ENCODE peak calls at places on chromosomes 1 and 21, in seven cellular contexts. X is HCT116; U is CD4-positive, CD25-positive, alpha-beta regulatory T cell; G is IMR-90; L is stomach; C is tibial nerve; Z is endodermal cell. Q is an unnamed sample. For H3K27me3, the result is how much of the 10 kb centered on the place peaks cover.

GRCh38 chr21:45366931-45367401 is 38.0 kb upstream of the COL18A1 start:
- DNase-seq in X (no peak), U (no peak), G (peak), L (peak), C (no peak), Z (peak), Q (peak)

GRCh38 chr1:177772621-177773020 is 197.2 kb downstream of the SEC16B start:
- DNase-seq in X (no peak), U (no peak), G (peak), L (no peak), C (no peak), Z (no peak), Q (no peak)

GRCh38 chr1:201874672-201875071 is 14.0 kb upstream of the SHISA4 start:
- DNase-seq in X (no peak), U (no peak), G (no peak), L (no peak), C (no peak), Z (no peak), Q (no peak)

GRCh38 chr21:43267391-43268085 is 98.7 kb downstream of the CRYAA start:
- DNase-seq in X (no peak), U (no peak), G (no peak), L (no peak), C (no peak), Z (no peak), Q (no peak)

GRCh38 chr1:19384113-19384512 is 72.0 kb downstream of the SLC66A1 start:
- DNase-seq in X (no peak), U (no peak), G (peak), L (no peak), C (no peak), Z (no peak), Q (peak)

GRCh38 chr1:190579517-190580193 is 102.0 kb upstream of the BRINP3 start:
- DNase-seq in X (no peak), U (no peak), G (no peak), L (no peak), C (no peak), Z (no peak), Q (no peak)

GRCh38 chr1:114353233-114353632 is 157.8 kb downstream of the TRIM33 start:
- DNase-seq in X (no peak), U (no peak), G (peak), L (peak), C (peak), Z (peak), Q (peak)

GRCh38 chr1:147843486-147843885 is 59.1 kb upstream of the GJA8 start:
- DNase-seq in X (no peak), U (no peak), G (no peak), L (no peak), C (no peak), Z (no peak), Q (no peak)

GRCh38 chr1:91701494-91701869 is 184.5 kb downstream of the TGFBR3 start:
- DNase-seq in X (no peak), U (no peak), G (no peak), L (no peak), C (no peak), Z (no peak), Q (no peak)

GRCh38 chr1:66576645-66577044 is 42.7 kb downstream of the SGIP1 start:
- DNase-seq in X (no peak), U (no peak), G (peak), L (no peak), C (no peak), Z (no peak), Q (peak)

GRCh38 chr1:149942207-149942606 is 5.5 kb upstream of the MTMR11 start:
- DNase-seq in X (no peak), U (no peak), G (peak), L (no peak), C (no peak), Z (peak), Q (no peak)

GRCh38 chr1:56139786-56140185 is 439.6 kb downstream of the PLPP3 start:
- DNase-seq in X (no peak), U (no peak), G (no peak), L (no peak), C (no peak), Z (no peak), Q (no peak)

GRCh38 chr1:228842094-228842775 is 107.0 kb downstream of the RHOU start:
- DNase-seq in X (peak), U (no peak), G (peak), L (no peak), C (no peak), Z (peak), Q (peak)

GRCh38 chr1:151990856-151991198 is 2.8 kb downstream of the S100A10 start:
- DNase-seq in X (no peak), U (no peak), G (peak), L (peak), C (peak), Z (no peak), Q (peak)

GRCh38 chr1:110292327-110292741 is 46.8 kb upstream of the RBM15 start:
- DNase-seq in X (no peak), U (no peak), G (peak), L (no peak), C (no peak), Z (no peak), Q (no peak)

GRCh38 chr1:116772648-116773045 is 18.4 kb downstream of the CD2 start:
- DNase-seq in X (no peak), U (no peak), G (no peak), L (no peak), C (no peak), Z (no peak), Q (no peak)

GRCh38 chr21:34743831-34744230 is 75.0 kb downstream of the CLIC6 start:
- DNase-seq in X (peak), U (no peak), G (peak), L (peak), C (peak), Z (no peak), Q (peak)

GRCh38 chr1:208527197-208527596 is 283.0 kb upstream of the PLXNA2 start:
- DNase-seq in X (no peak), U (no peak), G (no peak), L (no peak), C (no peak), Z (peak), Q (no peak)

GRCh38 chr1:30809514-30810263 is 52.1 kb upstream of the LAPTM5 start:
- DNase-seq in X (no peak), U (no peak), G (peak), L (no peak), C (no peak), Z (peak), Q (peak)

GRCh38 chr1:64856564-64856963 is 109.8 kb downstream of the JAK1 start:
- DNase-seq in X (no peak), U (no peak), G (peak), L (no peak), C (no peak), Z (no peak), Q (peak)

GRCh38 chr21:39176312-39176711 is 6.9 kb downstream of the PSMG1 start:
- DNase-seq in X (no peak), U (no peak), G (peak), L (no peak), C (no peak), Z (no peak), Q (no peak)

GRCh38 chr1:20339811-20340457 is 49.3 kb downstream of the VWA5B1 start:
- DNase-seq in X (no peak), U (no peak), G (no peak), L (no peak), C (no peak), Z (peak), Q (no peak)

GRCh38 chr1:202628646-202629215 is 81.5 kb downstream of the SYT2 start:
- DNase-seq in X (no peak), U (no peak), G (no peak), L (no peak), C (no peak), Z (no peak), Q (no peak)

GRCh38 chr1:150009604-150010387 is 730 bp downstream of the OTUD7B start:
- DNase-seq in X (no peak), U (peak), G (peak), L (peak), C (peak), Z (peak), Q (peak)

GRCh38 chr1:18109756-18110597 is 2.4 kb downstream of the IGSF21 start:
- DNase-seq in X (no peak), U (no peak), G (no peak), L (peak), C (peak), Z (peak), Q (no peak)

GRCh38 chr1:10521537-10522157 is 46.9 kb downstream of the PEX14 start:
- DNase-seq in X (no peak), U (no peak), G (no peak), L (no peak), C (no peak), Z (no peak), Q (no peak)

GRCh38 chr1:20981903-20982695 is 194.6 kb downstream of the EIF4G3 start:
- DNase-seq in X (no peak), U (no peak), G (peak), L (no peak), C (no peak), Z (no peak), Q (peak)

GRCh38 chr1:26006710-26007109 is 8.8 kb upstream of the PAFAH2 start:
- DNase-seq in X (no peak), U (no peak), G (no peak), L (no peak), C (no peak), Z (no peak), Q (no peak)

GRCh38 chr1:248752119-248752931 is 3.2 kb downstream of the LYPD8 start:
- DNase-seq in X (no peak), U (no peak), G (no peak), L (no peak), C (no peak), Z (no peak), Q (no peak)

GRCh38 chr1:231665046-231665445 is 38.5 kb downstream of the DISC1 start:
- DNase-seq in X (no peak), U (no peak), G (no peak), L (no peak), C (no peak), Z (no peak), Q (no peak)

GRCh38 chr21:14259669-14260458 is 43.9 kb downstream of the RBM11 start:
- DNase-seq in X (peak), U (peak), G (peak), L (no peak), C (no peak), Z (no peak), Q (no peak)

GRCh38 chr1:57860931-57861600 is 437.2 kb upstream of the DAB1 start:
- DNase-seq in X (no peak), U (no peak), G (no peak), L (no peak), C (no peak), Z (no peak), Q (no peak)

GRCh38 chr1:180026556-180026955 is 71.9 kb downstream of the CEP350 start:
- DNase-seq in X (no peak), U (no peak), G (peak), L (no peak), C (no peak), Z (no peak), Q (no peak)

GRCh38 chr1:89724369-89725015 is 91.6 kb downstream of the LRRC8C start:
- DNase-seq in X (no peak), U (no peak), G (peak), L (no peak), C (no peak), Z (no peak), Q (no peak)

GRCh38 chr1:214573386-214574358 is 22.3 kb upstream of the PTPN14 start:
- DNase-seq in X (no peak), U (no peak), G (no peak), L (no peak), C (no peak), Z (peak), Q (no peak)

GRCh38 chr1:112672842-112673241 is 1.6 kb upstream of the MOV10 start:
- DNase-seq in X (no peak), U (no peak), G (no peak), L (no peak), C (no peak), Z (no peak), Q (no peak)

GRCh38 chr1:89624314-89624713 is 8.6 kb upstream of the LRRC8C start:
- DNase-seq in X (no peak), U (no peak), G (no peak), L (no peak), C (no peak), Z (no peak), Q (no peak)

GRCh38 chr1:170929835-170930554 is 5.3 kb upstream of the MROH9 start:
- DNase-seq in X (peak), U (peak), G (peak), L (no peak), C (peak), Z (peak), Q (peak)

DNA sequence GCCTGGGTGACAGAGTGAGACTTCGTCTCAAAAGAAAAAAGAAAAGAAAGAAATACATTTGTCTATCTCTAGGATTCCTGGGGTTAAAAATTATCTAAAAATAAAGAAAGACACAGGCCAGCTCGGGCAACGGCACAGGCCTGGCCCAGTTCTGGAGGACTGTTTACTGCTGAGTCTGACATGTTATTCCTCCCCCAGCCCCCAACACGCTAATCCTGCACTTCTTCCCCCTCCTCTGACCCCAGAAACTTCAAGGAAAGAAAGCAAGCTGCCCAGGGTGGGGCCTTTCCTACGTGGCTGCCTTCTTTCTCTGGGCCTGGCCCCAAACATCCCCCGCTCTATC is 40.0 kb downstream of the ACOT7 start:
- DNase-seq in X (no peak), U (no peak), G (no peak), L (no peak), C (no peak), Z (no peak), Q (no peak)
- H3K27ac ChIP-seq in X (peak), U (no peak), G (no peak), L (peak), C (peak), Z (no peak), Q (peak)

DNA sequence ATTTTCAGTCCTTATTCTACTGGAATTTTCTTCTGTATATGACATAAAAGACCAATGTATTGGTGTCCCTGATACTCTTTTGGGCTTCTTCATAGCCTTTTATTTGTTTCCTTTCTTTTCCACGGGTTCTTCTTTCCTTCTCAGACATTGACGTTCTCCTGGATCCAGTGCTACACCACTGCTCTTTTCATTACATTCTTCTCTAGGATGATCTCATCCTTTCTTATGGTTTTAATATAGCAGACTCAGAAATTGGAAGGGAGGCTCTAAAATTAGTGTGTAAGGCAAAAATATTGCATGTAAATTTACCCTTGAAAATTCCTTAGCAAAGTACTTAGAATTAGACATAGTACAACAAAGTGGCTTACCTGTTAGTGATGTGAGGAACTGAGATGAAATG is 65.3 kb downstream of the SELENOF start:
- DNase-seq in X (no peak), U (no peak), G (no peak), L (no peak), C (no peak), Z (no peak), Q (no peak)
- H3K27me3 ChIP-seq in X (under half), U (under half), G (under half), L (under half), C (under half), Z (under half), Q (under half)

GRCh38 chr1:61453111-61453961 is 271.6 kb downstream of the TM2D1 start:
- DNase-seq in X (peak), U (peak), G (peak), L (peak), C (peak), Z (peak), Q (peak)
- H3K27ac ChIP-seq in X (no peak), U (no peak), G (no peak), L (no peak), C (peak), Z (peak), Q (peak)

GRCh38 chr1:156394082-156394481 is 25.1 kb downstream of the RHBG start:
- DNase-seq in X (no peak), U (no peak), G (no peak), L (no peak), C (no peak), Z (no peak), Q (no peak)

GRCh38 chr1:156391701-156392100 is 22.7 kb downstream of the RHBG start:
- DNase-seq in X (no peak), U (no peak), G (no peak), L (no peak), C (no peak), Z (no peak), Q (no peak)

GRCh38 chr1:156391145-156391677 is 22.2 kb downstream of the RHBG start:
- DNase-seq in X (no peak), U (no peak), G (no peak), L (no peak), C (no peak), Z (peak), Q (no peak)

GRCh38 chr1:156393095-156393494 is 24.1 kb downstream of the RHBG start:
- DNase-seq in X (no peak), U (no peak), G (no peak), L (no peak), C (no peak), Z (no peak), Q (no peak)

GRCh38 chr1:156392427-156392826 is 23.4 kb downstream of the RHBG start:
- DNase-seq in X (no peak), U (no peak), G (no peak), L (no peak), C (no peak), Z (peak), Q (no peak)
- H3K27me3 ChIP-seq in X (under half), U (under half), G (half or more), L (under half), C (under half), Z (half or more), Q (under half)

Q was measured in SJCRH30.